ENCODE peak calls at places on chromosomes 3 and 15, in nine cellular contexts. G, I, E, B, W, N, Z, T and A are unnamed samples.

GRCh38 chr15:47744496-47744895 is 27.2 kb downstream of the SEMA6D start:
- DNase-seq in Z (no peak), G (no peak), T (no peak), W (no peak), N (no peak), I (no peak), B (no peak), E (no peak), A (no peak)

GRCh38 chr3:132064114-132064513 is 29.3 kb upstream of the CPNE4 start:
- DNase-seq in E (no peak), I (no peak), Z (no peak), T (no peak), W (no peak), N (no peak), B (no peak), G (no peak), A (no peak)

GRCh38 chr3:59257506-59257905 is 207.7 kb upstream of the CFAP20DC start:
- DNase-seq in I (no peak), W (no peak), N (no peak), B (no peak), E (no peak), G (no peak), T (no peak), Z (no peak), A (no peak)

GRCh38 chr15:48494646-48495045 is 150.9 kb downstream of the FBN1 start:
- DNase-seq in I (no peak), T (no peak), G (no peak), E (no peak), W (no peak), Z (no peak), N (no peak), B (no peak), A (no peak)

GRCh38 chr3:124829175-124829818 is 57.9 kb downstream of the ITGB5 start:
- DNase-seq in G (no peak), N (no peak), W (no peak), B (no peak), I (no peak), Z (no peak), T (no peak), E (no peak), A (no peak)

GRCh38 chr3:46162975-46163550 is 45.0 kb downstream of the CCR1 start:
- DNase-seq in Z (no peak), I (no peak), E (no peak), B (no peak), G (peak), W (no peak), N (no peak), T (no peak), A (no peak)

GRCh38 chr3:197256836-197257444 is 41.5 kb downstream of the DLG1 start:
- DNase-seq in W (no peak), E (peak), N (no peak), Z (no peak), T (peak), G (peak), I (peak), B (no peak), A (no peak)

GRCh38 chr3:137770821-137771399 is 6.8 kb downstream of the SOX14 start:
- DNase-seq in B (no peak), W (no peak), G (no peak), Z (no peak), I (no peak), T (no peak), N (no peak), E (no peak), A (no peak)

GRCh38 chr3:89467886-89468479 is 360.6 kb downstream of the EPHA3 start:
- DNase-seq in I (no peak), N (no peak), B (no peak), Z (no peak), T (no peak), E (no peak), G (no peak), W (no peak), A (no peak)

GRCh38 chr3:42853056-42853455 is 22.6 kb downstream of the CYP8B1 start:
- DNase-seq in W (no peak), T (no peak), Z (no peak), N (no peak), B (no peak), I (no peak), E (no peak), G (no peak), A (no peak)

GRCh38 chr3:46344476-46344875 is 9.4 kb upstream of the CCR2 start:
- DNase-seq in I (no peak), B (no peak), E (no peak), T (no peak), G (no peak), Z (no peak), N (no peak), W (no peak), A (no peak)

GRCh38 chr3:185057829-185058228 is 95.0 kb downstream of the C3orf70 start:
- DNase-seq in B (no peak), E (no peak), N (no peak), Z (no peak), I (no peak), W (no peak), T (no peak), G (no peak), A (no peak)

GRCh38 chr15:92391640-92392039 is 2.0 kb upstream of the ST8SIA2 start:
- DNase-seq in W (no peak), E (no peak), Z (no peak), G (peak), B (no peak), T (peak), N (no peak), I (peak), A (no peak)

GRCh38 chr15:35000511-35000910 is 12.4 kb upstream of the ZNF770 start:
- DNase-seq in N (no peak), T (no peak), I (no peak), E (no peak), Z (no peak), G (peak), B (no peak), W (no peak), A (no peak)

GRCh38 chr3:188003188-188004171 is 150.5 kb upstream of the LPP start:
- DNase-seq in I (no peak), T (no peak), G (no peak), W (no peak), B (no peak), Z (no peak), N (peak), E (no peak), A (no peak)

GRCh38 chr15:74956648-74957300 is at the start of gene RPP25:
- DNase-seq in Z (peak), I (peak), W (peak), T (no peak), E (no peak), N (peak), G (peak), B (peak), A (no peak)

GRCh38 chr15:29945943-29946591 is 123.8 kb upstream of the TJP1 start:
- DNase-seq in Z (no peak), N (no peak), I (no peak), E (peak), G (peak), W (no peak), B (no peak), T (no peak), A (no peak)

GRCh38 chr15:99181544-99181943 is 67.8 kb downstream of the TTC23 start:
- DNase-seq in Z (peak), E (no peak), W (no peak), G (no peak), B (peak), I (peak), N (no peak), T (no peak), A (no peak)

GRCh38 chr3:133329626-133330025 is 70.2 kb upstream of the BFSP2 start:
- DNase-seq in B (no peak), T (no peak), E (no peak), N (no peak), W (no peak), I (no peak), G (no peak), Z (no peak), A (no peak)

GRCh38 chr3:86995537-86995936 is 4.6 kb upstream of the VGLL3 start:
- DNase-seq in T (no peak), N (no peak), B (no peak), I (no peak), Z (no peak), E (peak), W (no peak), G (peak), A (no peak)

GRCh38 chr3:28835751-28836150 is 445.1 kb upstream of the RBMS3 start:
- DNase-seq in T (no peak), N (no peak), E (no peak), Z (no peak), I (no peak), B (peak), G (peak), W (peak), A (no peak)

GRCh38 chr3:50195501-50196252 is 4.3 kb downstream of the GNAT1 start:
- DNase-seq in I (no peak), N (no peak), T (no peak), G (no peak), Z (no peak), W (no peak), E (no peak), B (no peak), A (no peak)

GRCh38 chr3:119580148-119580760 is 962 bp downstream of the ADPRH start:
- DNase-seq in N (no peak), W (peak), I (no peak), E (no peak), Z (peak), B (no peak), G (no peak), T (peak), A (no peak)

GRCh38 chr15:36671017-36671416 is 91.6 kb downstream of the CDIN1 start:
- DNase-seq in Z (no peak), G (no peak), B (no peak), T (no peak), E (no peak), N (no peak), I (no peak), W (no peak), A (no peak)

GRCh38 chr3:107208100-107208499 is 169.1 kb upstream of the CCDC54 start:
- DNase-seq in N (no peak), G (peak), E (peak), B (no peak), Z (peak), W (no peak), I (peak), T (no peak), A (peak)

GRCh38 chr3:127694467-127695215 is 21.9 kb downstream of the ABTB1 start:
- DNase-seq in Z (no peak), B (peak), E (no peak), T (no peak), W (peak), I (peak), G (peak), N (peak), A (no peak)
- TF ChIP-seq CTCF in Z (peak), B (peak), E (peak), T (peak), W (peak), I (peak), G (peak), N (peak), A (peak)

GRCh38 chr3:10707984-10708868 is 107.8 kb upstream of the SLC6A11 start:
- DNase-seq in I (no peak), G (no peak), W (no peak), Z (peak), N (no peak), E (no peak), T (no peak), B (no peak), A (no peak)
- H3K4me3 ChIP-seq in I (no peak), G (no peak), W (no peak), Z (no peak), N (peak), E (no peak), T (no peak), B (no peak), A (no peak)

GRCh38 chr3:126114406-126115386 is 30.8 kb upstream of the SLC41A3 start:
- DNase-seq in N (peak), E (no peak), I (peak), T (no peak), Z (peak), W (no peak), G (no peak), B (no peak), A (no peak)

GRCh38 chr3:126111566-126112475 is 27.9 kb upstream of the SLC41A3 start:
- DNase-seq in Z (peak), I (no peak), B (no peak), G (no peak), W (no peak), T (no peak), E (no peak), N (peak), A (no peak)

GRCh38 chr3:126113238-126113555 is 29.3 kb upstream of the SLC41A3 start:
- DNase-seq in E (no peak), W (no peak), T (no peak), I (peak), Z (peak), N (no peak), B (no peak), G (no peak), A (no peak)

GRCh38 chr3:126112531-126113237 is 28.8 kb upstream of the SLC41A3 start:
- DNase-seq in G (no peak), Z (peak), B (no peak), E (no peak), W (no peak), I (peak), N (peak), T (no peak), A (no peak)

DNA sequence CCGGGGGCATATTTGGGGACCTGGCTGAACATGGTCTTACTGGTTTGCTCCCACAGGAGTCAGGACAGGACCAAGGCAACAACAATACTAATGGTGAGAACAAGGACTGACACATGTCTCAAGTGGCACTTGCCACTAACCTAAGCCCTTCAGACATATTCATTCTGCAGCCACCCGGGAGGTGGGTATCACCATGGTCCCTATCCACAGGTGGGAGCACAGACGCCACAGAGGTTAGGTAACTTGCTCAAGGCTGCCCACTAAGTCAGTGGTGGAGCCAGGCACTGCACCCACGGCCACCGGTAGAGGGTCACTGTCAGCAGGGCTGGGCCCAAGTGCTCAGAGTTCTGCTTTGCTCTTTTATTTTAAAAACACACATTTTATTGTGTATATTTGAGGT is 29.8 kb upstream of the SLC41A3 start:
- DNase-seq in E (no peak), I (peak), G (no peak), T (no peak), N (no peak), Z (peak), W (no peak), B (no peak), A (no peak)
- TF ChIP-seq CTCF in E (peak), I (peak), G (peak), T (peak), N (no peak), Z (peak), W (peak), B (peak), A (peak)

GRCh38 chr15:45118996-45119395 is 4.9 kb downstream of the DUOXA2 start:
- DNase-seq in Z (no peak), I (no peak), N (no peak), W (peak), E (no peak), B (no peak), T (no peak), G (no peak), A (no peak)

GRCh38 chr15:45116006-45116481 is 1.9 kb downstream of the DUOXA2 start:
- DNase-seq in Z (no peak), T (no peak), E (no peak), I (no peak), N (no peak), W (no peak), B (no peak), G (no peak), A (no peak)

GRCh38 chr15:45118131-45118588 is 4.0 kb downstream of the DUOXA2 start:
- DNase-seq in I (peak), T (peak), W (peak), Z (peak), N (peak), E (peak), B (peak), G (peak), A (peak)

GRCh38 chr15:45116482-45117326 is 2.6 kb downstream of the DUOXA2 start:
- DNase-seq in E (no peak), N (no peak), Z (no peak), B (no peak), I (no peak), G (no peak), T (no peak), W (peak), A (no peak)

DNA sequence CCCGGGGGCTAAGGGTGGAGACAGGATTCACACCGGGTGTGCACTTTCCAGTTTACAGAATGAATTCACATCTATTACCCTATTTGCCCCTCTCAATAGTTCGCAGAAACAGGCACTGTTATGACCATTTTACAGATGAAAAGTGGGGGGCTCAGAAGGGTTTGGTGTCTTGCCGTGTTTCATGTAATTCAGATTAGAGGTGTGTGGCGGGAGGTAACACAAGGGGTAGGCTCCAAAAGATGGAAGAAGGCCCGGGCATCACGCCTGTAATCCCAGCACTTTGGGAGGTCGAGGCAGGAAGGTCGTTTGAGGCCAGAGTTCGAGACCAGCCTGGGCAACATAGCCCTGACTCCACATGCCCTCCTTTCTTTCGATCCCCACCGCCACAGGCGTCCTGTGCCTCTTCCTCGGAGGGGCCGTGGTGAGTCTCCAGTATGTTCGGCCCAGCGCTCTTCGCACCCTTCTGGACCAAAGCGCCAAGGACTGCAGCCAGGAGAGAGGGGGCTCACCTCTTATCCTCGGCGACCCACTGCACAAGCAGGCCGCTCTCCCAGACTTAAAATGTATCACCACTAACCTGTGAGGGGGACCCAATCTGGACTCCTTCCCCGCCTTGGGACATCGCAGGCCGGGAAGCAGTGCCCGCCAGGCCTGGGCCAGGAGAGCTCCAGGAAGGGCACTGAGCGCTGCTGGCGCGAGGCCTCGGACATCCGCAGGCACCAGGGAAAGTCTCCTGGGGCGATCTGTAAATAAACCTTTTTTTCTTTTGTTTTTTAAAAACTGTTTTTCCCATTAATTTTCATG is 3.4 kb downstream of the DUOXA2 start:
- DNase-seq in Z (no peak), W (no peak), G (no peak), I (no peak), E (no peak), T (no peak), N (no peak), B (no peak), A (no peak)
- H3K4me3 ChIP-seq in Z (no peak), W (peak), G (no peak), I (no peak), E (peak), T (no peak), N (peak), B (peak), A (peak)

DNA sequence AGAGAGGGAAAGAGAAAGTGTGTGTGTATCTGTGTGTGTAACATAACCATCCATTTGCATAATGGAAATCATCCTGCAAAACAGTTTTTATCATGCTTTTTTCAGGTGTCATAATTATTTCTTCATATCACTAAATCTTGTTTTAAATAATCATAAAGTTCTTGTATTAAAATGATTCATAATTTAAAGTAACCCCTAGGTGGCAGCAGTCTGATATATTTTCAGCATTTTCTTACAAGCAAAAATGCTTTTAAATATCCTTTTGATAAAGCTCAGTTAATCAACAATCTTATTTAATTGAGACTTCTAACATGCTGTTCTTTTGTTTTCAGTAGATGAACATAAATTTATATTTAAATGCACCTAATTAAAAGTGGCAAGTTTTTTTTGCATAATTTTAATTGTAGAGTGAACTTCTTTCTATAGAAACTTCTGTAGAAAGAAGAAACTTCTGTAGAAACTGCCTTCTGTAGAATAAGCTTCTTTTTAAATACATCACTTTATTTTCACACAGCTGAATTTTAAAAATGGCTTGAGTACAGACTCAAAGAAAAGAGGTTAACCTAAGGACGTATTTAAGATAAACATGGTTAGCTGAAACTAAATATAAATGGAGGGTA is 72.5 kb downstream of the OPA1 start:
- DNase-seq in Z (no peak), I (no peak), W (no peak), T (no peak), E (no peak), G (peak), B (no peak), N (no peak), A (no peak)
- TF ChIP-seq CTCF in Z (peak), I (peak), W (peak), T (peak), E (no peak), G (no peak), B (peak), N (no peak), A (no peak)

DNA sequence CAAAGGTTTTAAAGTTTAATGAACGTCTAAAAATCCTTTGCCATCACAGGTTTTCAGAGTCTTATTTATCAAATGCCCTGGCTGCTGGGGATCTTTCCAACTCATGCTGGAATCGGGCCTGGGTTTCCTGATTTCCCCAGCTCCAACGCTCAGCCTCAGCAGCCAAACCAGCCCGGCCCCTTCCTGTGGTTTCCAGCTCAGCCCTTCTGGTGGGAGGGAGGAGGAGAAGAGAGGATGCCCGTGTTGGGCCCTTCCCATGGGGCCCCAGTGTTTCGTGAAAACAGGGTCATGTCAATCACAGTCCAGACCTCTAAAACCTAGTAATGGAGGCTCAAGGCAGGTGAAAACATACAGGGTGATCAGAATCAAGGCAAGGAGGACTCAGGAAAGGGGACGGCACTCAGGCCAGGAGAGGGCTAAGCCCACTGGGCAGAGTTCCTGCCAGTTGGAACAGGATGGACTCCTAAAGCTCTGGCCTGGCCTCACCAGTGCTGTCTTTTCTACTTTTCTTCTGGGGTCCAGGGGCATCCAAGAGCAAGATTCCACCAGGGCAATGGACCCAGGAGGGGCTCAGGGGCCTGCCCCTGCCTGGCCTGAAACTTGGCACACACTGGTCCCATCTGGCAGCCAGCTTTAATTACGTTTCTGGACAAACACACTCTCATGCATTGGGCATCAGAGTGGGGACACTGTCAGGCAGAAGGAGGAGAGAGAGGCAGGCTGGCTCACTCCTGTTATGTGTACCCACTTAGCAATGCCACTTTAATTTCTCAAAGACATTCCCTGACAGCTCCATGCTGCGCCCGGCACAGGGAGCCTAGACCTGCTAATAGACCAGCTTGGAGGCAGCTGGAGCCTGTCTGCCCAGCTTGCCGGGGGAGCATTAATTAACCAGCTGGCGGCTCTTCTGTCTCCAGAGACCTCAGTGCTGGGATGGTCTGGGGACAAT is 194.6 kb downstream of the FAM43A start:
- DNase-seq in T (no peak), G (no peak), Z (peak), B (peak), W (no peak), N (peak), I (peak), E (no peak), A (no peak)
- H3K4me3 ChIP-seq in T (no peak), G (no peak), Z (no peak), B (no peak), W (no peak), N (no peak), I (no peak), E (no peak), A (no peak)